ENCODE peak calls at places on chromosomes 13 and 19, in six cellular contexts. E is neural crest cell, N is AG09319, W is HS-5, P is substantia nigra, K is islet precursor cell. S is an unnamed sample.

GRCh38 chr19:4518345-4519171 is at the start of gene PLIN4:
- DNase-seq in E (no peak), N (peak), W (no peak), P (peak), K (peak), S (no peak)

GRCh38 chr13:111911754-111912452 is 155.0 kb upstream of the SOX1 start:
- DNase-seq in E (no peak), N (no peak), W (no peak), P (no peak), K (peak), S (no peak)

GRCh38 chr13:110137677-110138008 is 169.3 kb downstream of the COL4A1 start:
- DNase-seq in E (no peak), N (no peak), W (no peak), P (no peak), K (no peak), S (peak)

GRCh38 chr13:112807653-112808376 is 118.0 kb downstream of the ATP11A start:
- DNase-seq in E (no peak), N (no peak), W (no peak), P (no peak), K (peak), S (no peak)

GRCh38 chr13:26563713-26564112 is 6.2 kb downstream of the WASF3 start:
- DNase-seq in E (no peak), N (no peak), W (no peak), P (no peak), K (no peak), S (no peak)

GRCh38 chr13:74661851-74662250 is 527.6 kb upstream of the KLF12 start:
- DNase-seq in E (no peak), N (no peak), W (no peak), P (no peak), K (no peak), S (no peak)

GRCh38 chr19:19372656-19373416 is 32.6 kb upstream of the GATAD2A start:
- DNase-seq in E (no peak), N (no peak), W (peak), P (no peak), K (peak), S (no peak)

GRCh38 chr19:11261431-11261901 is 858 bp downstream of the DOCK6 start:
- DNase-seq in E (no peak), N (no peak), W (no peak), P (no peak), K (no peak), S (no peak)

GRCh38 chr13:94416454-94417080 is 62.9 kb downstream of the DCT start:
- DNase-seq in E (peak), N (no peak), W (no peak), P (no peak), K (peak), S (no peak)

GRCh38 chr19:19224852-19225494 is 13.2 kb downstream of the NCAN start:
- DNase-seq in E (peak), N (peak), W (no peak), P (no peak), K (peak), S (no peak)

GRCh38 chr19:10855879-10856522 is 7.8 kb downstream of the C19orf38 start:
- DNase-seq in E (no peak), N (no peak), W (no peak), P (no peak), K (no peak), S (no peak)

GRCh38 chr13:82791035-82791434 is 1091.2 kb downstream of the SLITRK1 start:
- DNase-seq in E (no peak), N (no peak), W (no peak), P (no peak), K (no peak), S (no peak)

GRCh38 chr13:46012404-46012803 is 40.1 kb downstream of the ZC3H13 start:
- DNase-seq in E (no peak), N (no peak), W (no peak), P (no peak), K (no peak), S (no peak)

GRCh38 chr13:87274209-87274819 is 396.9 kb upstream of the SLITRK5 start:
- DNase-seq in E (peak), N (peak), W (no peak), P (peak), K (peak), S (peak)

GRCh38 chr13:102441085-102441484 is 39.2 kb upstream of the FGF14 start:
- DNase-seq in E (no peak), N (no peak), W (no peak), P (no peak), K (no peak), S (no peak)

GRCh38 chr19:39031368-39032163 is 783 bp downstream of the FBXO27 start:
- DNase-seq in E (peak), N (peak), W (peak), P (peak), K (peak), S (peak)

GRCh38 chr19:16462757-16463250 is 9.0 kb downstream of the EPS15L1 start:
- DNase-seq in E (no peak), N (no peak), W (no peak), P (no peak), K (no peak), S (no peak)

GRCh38 chr13:24215732-24216131 is 55.2 kb downstream of the SPATA13 start:
- DNase-seq in E (no peak), N (no peak), W (no peak), P (no peak), K (no peak), S (no peak)

GRCh38 chr19:39998511-39998910 is 1.7 kb downstream of the ZNF546 start:
- DNase-seq in E (no peak), N (no peak), W (peak), P (no peak), K (no peak), S (no peak)

GRCh38 chr13:74767031-74767430 is 632.8 kb upstream of the KLF12 start:
- DNase-seq in E (no peak), N (no peak), W (no peak), P (no peak), K (no peak), S (no peak)

GRCh38 chr13:77698211-77699058 is 948 bp downstream of the SLAIN1 start:
- DNase-seq in E (peak), N (no peak), W (no peak), P (peak), K (peak), S (peak)

GRCh38 chr13:53105881-53106280 is 77.3 kb downstream of the OLFM4 start:
- DNase-seq in E (no peak), N (no peak), W (no peak), P (no peak), K (no peak), S (no peak)

GRCh38 chr19:33048806-33049676 is 15.6 kb downstream of the RHPN2 start:
- DNase-seq in E (no peak), N (no peak), W (no peak), P (no peak), K (peak), S (no peak)

GRCh38 chr13:110517505-110518149 is 43.9 kb downstream of the RAB20 start:
- DNase-seq in E (no peak), N (no peak), W (no peak), P (no peak), K (no peak), S (no peak)

GRCh38 chr19:366205-366783 is 21.7 kb upstream of the MIER2 start:
- DNase-seq in E (no peak), N (no peak), W (no peak), P (no peak), K (peak), S (no peak)

GRCh38 chr19:1852294-1852646 is 4.0 kb upstream of the REXO1 start:
- DNase-seq in E (no peak), N (no peak), W (no peak), P (no peak), K (no peak), S (no peak)

GRCh38 chr19:58385313-58386165 is 1.5 kb upstream of the RPS5 start:
- DNase-seq in E (no peak), N (no peak), W (no peak), P (no peak), K (peak), S (no peak)

GRCh38 chr19:2426661-2427322 is 594 bp downstream of the TIMM13 start:
- DNase-seq in E (peak), N (no peak), W (no peak), P (no peak), K (peak), S (no peak)

GRCh38 chr13:33017410-33017929 is 1.2 kb downstream of the KL start:
- DNase-seq in E (peak), N (no peak), W (no peak), P (no peak), K (no peak), S (no peak)